ENCODE peak calls at places on chromosome 2, in nine cellular contexts. One of them, this sample, is unnamed.

GRCh38 chr2:30611572-30611971 is 164.5 kb downstream of the LCLAT1 start:
- DNase-seq in Caco-2: no peak
- DNase-seq in AG04450: no peak
- DNase-seq in heart left ventricle: peak; percentile 38
- DNase-seq in stomach: no peak
- DNase-seq in uterus: no peak
- DNase-seq in endothelial cell of umbilical vein: no peak
- DNase-seq in left lung: peak; percentile 46
- DNase-seq in tibial artery: no peak
- DNase-seq in this sample: no peak

GRCh38 chr2:144516981-144517824 is 2.7 kb downstream of the ZEB2 start:
- DNase-seq in Caco-2: no peak
- DNase-seq in AG04450: peak; percentile 87
- DNase-seq in heart left ventricle: peak; percentile 73
- DNase-seq in stomach: no peak
- DNase-seq in uterus: peak; percentile 70
- DNase-seq in endothelial cell of umbilical vein: peak; percentile 83
- DNase-seq in left lung: no peak
- DNase-seq in tibial artery: peak; percentile 80
- DNase-seq in this sample: peak; percentile 49

GRCh38 chr2:119746836-119747235 is 12.9 kb upstream of the PTPN4 start:
- DNase-seq in Caco-2: no peak
- DNase-seq in AG04450: no peak
- DNase-seq in heart left ventricle: no peak
- DNase-seq in stomach: no peak
- DNase-seq in uterus: no peak
- DNase-seq in endothelial cell of umbilical vein: no peak
- DNase-seq in left lung: no peak
- DNase-seq in tibial artery: no peak
- DNase-seq in this sample: no peak

GRCh38 chr2:101622633-101623521 is 74.6 kb upstream of the MAP4K4 start:
- DNase-seq in Caco-2: no peak
- DNase-seq in AG04450: no peak
- DNase-seq in heart left ventricle: no peak
- DNase-seq in stomach: no peak
- DNase-seq in uterus: no peak
- DNase-seq in endothelial cell of umbilical vein: no peak
- DNase-seq in left lung: no peak
- DNase-seq in tibial artery: no peak
- DNase-seq in this sample: no peak

GRCh38 chr2:106885981-106886915 is at the start of gene ST6GAL2:
- DNase-seq in Caco-2: no peak
- DNase-seq in AG04450: no peak
- DNase-seq in heart left ventricle: no peak
- DNase-seq in stomach: no peak
- DNase-seq in uterus: no peak
- DNase-seq in endothelial cell of umbilical vein: no peak
- DNase-seq in left lung: no peak
- DNase-seq in tibial artery: peak; percentile 27
- DNase-seq in this sample: peak; percentile 14

GRCh38 chr2:138474093-138474834 is 27.3 kb upstream of the SPOPL start:
- DNase-seq in Caco-2: no peak
- DNase-seq in AG04450: no peak
- DNase-seq in heart left ventricle: no peak
- DNase-seq in stomach: no peak
- DNase-seq in uterus: no peak
- DNase-seq in endothelial cell of umbilical vein: peak; percentile 97
- DNase-seq in left lung: no peak
- DNase-seq in tibial artery: no peak
- DNase-seq in this sample: no peak

GRCh38 chr2:120441744-120442471 is 96.0 kb downstream of the INHBB start:
- DNase-seq in Caco-2: peak; percentile 74
- DNase-seq in AG04450: no peak
- DNase-seq in heart left ventricle: no peak
- DNase-seq in stomach: peak; percentile 88
- DNase-seq in uterus: no peak
- DNase-seq in endothelial cell of umbilical vein: no peak
- DNase-seq in left lung: peak; percentile 51
- DNase-seq in tibial artery: no peak
- DNase-seq in this sample: no peak

GRCh38 chr2:27010139-27010538 is 22.6 kb upstream of the TMEM214 start:
- DNase-seq in Caco-2: no peak
- DNase-seq in AG04450: no peak
- DNase-seq in heart left ventricle: no peak
- DNase-seq in stomach: no peak
- DNase-seq in uterus: no peak
- DNase-seq in endothelial cell of umbilical vein: no peak
- DNase-seq in left lung: no peak
- DNase-seq in tibial artery: no peak
- DNase-seq in this sample: no peak

GRCh38 chr2:217510790-217511291 is 492.0 kb downstream of the TNS1 start:
- DNase-seq in Caco-2: peak; percentile 76
- DNase-seq in AG04450: peak; percentile 87
- DNase-seq in heart left ventricle: peak; percentile 39
- DNase-seq in stomach: peak; percentile 52
- DNase-seq in uterus: peak; percentile 78
- DNase-seq in endothelial cell of umbilical vein: peak; percentile 74
- DNase-seq in left lung: no peak
- DNase-seq in tibial artery: peak; percentile 47
- DNase-seq in this sample: peak; percentile 79

GRCh38 chr2:76316691-76317090 is 606.0 kb upstream of the GCFC2 start:
- DNase-seq in Caco-2: no peak
- DNase-seq in AG04450: no peak
- DNase-seq in heart left ventricle: no peak
- DNase-seq in stomach: no peak
- DNase-seq in uterus: no peak
- DNase-seq in endothelial cell of umbilical vein: no peak
- DNase-seq in left lung: no peak
- DNase-seq in tibial artery: no peak
- DNase-seq in this sample: no peak
- H3K9me3 ChIP-seq in Caco-2: no peaks in the 10 kb centered on the region
- H3K9me3 ChIP-seq in AG04450: no peaks in the 10 kb centered on the region
- H3K9me3 ChIP-seq in heart left ventricle: no peaks in the 10 kb centered on the region
- H3K9me3 ChIP-seq in stomach: no peaks in the 10 kb centered on the region
- H3K9me3 ChIP-seq in uterus: no peaks in the 10 kb centered on the region
- H3K9me3 ChIP-seq in endothelial cell of umbilical vein: peaks cover 2% of the 10 kb centered on the region
- H3K9me3 ChIP-seq in left lung: no peaks in the 10 kb centered on the region
- H3K9me3 ChIP-seq in tibial artery: no peaks in the 10 kb centered on the region
- H3K9me3 ChIP-seq in this sample: no peaks in the 10 kb centered on the region

DNA sequence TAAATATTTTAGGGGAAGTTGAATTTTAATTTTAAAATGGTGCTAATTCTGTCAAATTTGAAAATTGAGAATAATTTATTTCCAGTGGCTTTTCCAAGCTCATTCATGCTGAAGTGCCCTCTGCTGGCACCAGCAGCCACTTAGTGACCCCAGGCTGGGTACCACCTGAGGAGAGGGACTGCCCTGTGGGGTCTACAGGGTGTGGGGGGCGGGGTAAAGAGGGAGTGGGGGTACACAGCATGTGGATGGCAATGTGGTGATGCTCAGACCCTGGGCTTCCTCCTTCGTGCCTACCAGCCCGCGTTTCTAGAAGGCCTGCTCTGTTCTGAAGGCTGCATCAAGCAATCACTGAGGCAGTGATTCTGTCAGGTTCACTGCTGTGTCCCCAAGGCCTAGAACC is 45.1 kb upstream of the SCLY start:
- DNase-seq in Caco-2: no peak
- DNase-seq in AG04450: no peak
- DNase-seq in heart left ventricle: no peak
- DNase-seq in stomach: no peak
- DNase-seq in uterus: no peak
- DNase-seq in endothelial cell of umbilical vein: no peak
- DNase-seq in left lung: no peak
- DNase-seq in tibial artery: no peak
- DNase-seq in this sample: no peak
- TF ChIP-seq CTCF in Caco-2: no peak
- TF ChIP-seq CTCF in AG04450: no peak
- TF ChIP-seq CTCF in heart left ventricle: peak; percentile 7
- TF ChIP-seq CTCF in stomach: no peak
- TF ChIP-seq CTCF in uterus: no peak
- TF ChIP-seq CTCF in endothelial cell of umbilical vein: peak; percentile 20
- TF ChIP-seq CTCF in left lung: no peak
- TF ChIP-seq CTCF in tibial artery: no peak
- TF ChIP-seq CTCF in this sample: no peak

DNA sequence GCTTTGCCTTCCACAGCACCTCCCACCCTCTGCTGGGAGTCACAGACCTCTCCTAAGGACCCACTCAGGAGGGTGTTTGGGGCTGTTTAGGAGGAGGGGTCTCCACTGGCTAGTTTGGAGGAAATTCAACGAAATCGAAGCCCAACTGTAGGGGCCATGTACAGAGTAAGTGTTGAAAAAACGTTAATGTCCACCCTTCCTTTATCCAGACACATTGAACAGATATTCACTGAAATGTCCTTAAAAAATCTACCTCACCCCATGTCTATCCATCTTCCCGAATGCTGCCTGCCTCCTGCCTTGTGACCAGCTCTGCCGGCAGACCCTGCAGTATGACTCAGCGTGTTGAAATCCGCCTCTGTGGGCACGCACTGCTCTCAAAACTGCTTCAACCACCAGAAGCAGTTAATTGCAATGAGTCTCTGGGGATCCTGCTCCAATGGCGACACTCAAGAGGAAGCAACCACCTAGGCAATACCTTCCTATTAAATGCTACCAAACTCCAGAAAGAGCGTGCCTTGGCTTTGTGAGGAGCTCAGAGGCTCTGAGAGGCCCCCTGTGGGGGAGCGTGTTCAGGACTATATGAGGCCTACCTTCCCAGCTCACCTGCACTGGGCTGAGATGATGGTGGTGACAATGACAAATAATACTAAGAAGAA is 61.4 kb upstream of the RTN4 start:
- DNase-seq in Caco-2: no peak
- DNase-seq in AG04450: peak; percentile 85
- DNase-seq in heart left ventricle: peak; percentile 71
- DNase-seq in stomach: peak; percentile 48
- DNase-seq in uterus: peak; percentile 84
- DNase-seq in endothelial cell of umbilical vein: peak; percentile 49
- DNase-seq in left lung: peak; percentile 86
- DNase-seq in tibial artery: peak; percentile 90
- DNase-seq in this sample: peak; percentile 42
- H3K4me3 ChIP-seq in Caco-2: no peak overlapping the region
- H3K4me3 ChIP-seq in AG04450: peak overlapping the region; percentile 15
- H3K4me3 ChIP-seq in heart left ventricle: peak overlapping the region; percentile 19
- H3K4me3 ChIP-seq in stomach: no peak overlapping the region
- H3K4me3 ChIP-seq in uterus: no peak overlapping the region
- H3K4me3 ChIP-seq in endothelial cell of umbilical vein: no peak overlapping the region
- H3K4me3 ChIP-seq in left lung: no peak overlapping the region
- H3K4me3 ChIP-seq in tibial artery: peak overlapping the region; percentile 21
- H3K4me3 ChIP-seq in this sample: peak overlapping the region; percentile 25

GRCh38 chr2:57217013-57217412 is 829.6 kb upstream of the VRK2 start:
- DNase-seq in Caco-2: no peak
- DNase-seq in AG04450: no peak
- DNase-seq in heart left ventricle: no peak
- DNase-seq in stomach: no peak
- DNase-seq in uterus: no peak
- DNase-seq in endothelial cell of umbilical vein: no peak
- DNase-seq in left lung: no peak
- DNase-seq in tibial artery: no peak
- DNase-seq in this sample: no peak
- H3K9me3 ChIP-seq in Caco-2: peaks cover 4% of the 10 kb centered on the region
- H3K9me3 ChIP-seq in AG04450: peaks cover 22% of the 10 kb centered on the region
- H3K9me3 ChIP-seq in heart left ventricle: peaks cover 25% of the 10 kb centered on the region
- H3K9me3 ChIP-seq in stomach: peaks cover 3% of the 10 kb centered on the region
- H3K9me3 ChIP-seq in uterus: no peaks in the 10 kb centered on the region
- H3K9me3 ChIP-seq in endothelial cell of umbilical vein: no peaks in the 10 kb centered on the region
- H3K9me3 ChIP-seq in left lung: no peaks in the 10 kb centered on the region
- H3K9me3 ChIP-seq in tibial artery: peaks cover 18% of the 10 kb centered on the region
- H3K9me3 ChIP-seq in this sample: peaks cover 5% of the 10 kb centered on the region

GRCh38 chr2:32128636-32129035 is 37.0 kb upstream of the SLC30A6 start:
- DNase-seq in Caco-2: no peak
- DNase-seq in AG04450: no peak
- DNase-seq in heart left ventricle: no peak
- DNase-seq in stomach: no peak
- DNase-seq in uterus: no peak
- DNase-seq in endothelial cell of umbilical vein: no peak
- DNase-seq in left lung: no peak
- DNase-seq in tibial artery: no peak
- DNase-seq in this sample: no peak
- TF ChIP-seq CTCF in Caco-2: no peak
- TF ChIP-seq CTCF in AG04450: no peak
- TF ChIP-seq CTCF in heart left ventricle: no peak
- TF ChIP-seq CTCF in stomach: no peak
- TF ChIP-seq CTCF in uterus: no peak
- TF ChIP-seq CTCF in endothelial cell of umbilical vein: no peak
- TF ChIP-seq CTCF in left lung: no peak
- TF ChIP-seq CTCF in tibial artery: no peak
- TF ChIP-seq CTCF in this sample: no peak

GRCh38 chr2:232418466-232419244 is 12.0 kb downstream of the ALPG start:
- DNase-seq in Caco-2: no peak
- DNase-seq in AG04450: no peak
- DNase-seq in heart left ventricle: no peak
- DNase-seq in stomach: no peak
- DNase-seq in uterus: no peak
- DNase-seq in endothelial cell of umbilical vein: no peak
- DNase-seq in left lung: no peak
- DNase-seq in tibial artery: no peak
- DNase-seq in this sample: no peak
- H3K4me3 ChIP-seq in Caco-2: no peak overlapping the region
- H3K4me3 ChIP-seq in AG04450: peak overlapping the region; percentile 17
- H3K4me3 ChIP-seq in heart left ventricle: peak overlapping the region; percentile 37
- H3K4me3 ChIP-seq in stomach: peak overlapping the region; percentile 29
- H3K4me3 ChIP-seq in uterus: no peak overlapping the region
- H3K4me3 ChIP-seq in endothelial cell of umbilical vein: no peak overlapping the region
- H3K4me3 ChIP-seq in left lung: peak overlapping the region; percentile 21
- H3K4me3 ChIP-seq in tibial artery: peak overlapping the region; percentile 30
- H3K4me3 ChIP-seq in this sample: peak overlapping the region; percentile 40